ENCODE peak calls at places on chromosomes 3 and 15, in seven cellular contexts. One of them, this sample, is unnamed.

GRCh38 chr3:43794776-43795175 is 104.0 kb downstream of the ABHD5 start:
- DNase-seq in CD4-positive, alpha-beta T cell: no peak
- DNase-seq in Calu3: no peak
- DNase-seq in stimulated activated CD4-positive, alpha-beta T cell treated with anti-CD3 and anti-CD28 coated beads, Interleukin-15, amount 100 ng/mL, for 24 hours: no peak
- DNase-seq in stimulated activated CD8-positive, alpha-beta memory T cell treated with anti-CD3 and anti-CD28 coated beads, Interleukin-15, amount 100 ng/mL, for 24 hours: no peak
- DNase-seq in HCEC 1CT: peak; percentile 45
- DNase-seq in cardiac muscle cell: no peak
- DNase-seq in this sample: no peak

GRCh38 chr3:39378092-39378491 is 5.1 kb upstream of the SLC25A38 start:
- DNase-seq in HCEC 1CT: peak; percentile 12
- DNase-seq in cardiac muscle cell: peak; percentile 35
- DNase-seq in stimulated activated CD8-positive, alpha-beta memory T cell treated with anti-CD3 and anti-CD28 coated beads, Interleukin-15, amount 100 ng/mL, for 24 hours: no peak
- DNase-seq in Calu3: peak; percentile 71
- DNase-seq in stimulated activated CD4-positive, alpha-beta T cell treated with anti-CD3 and anti-CD28 coated beads, Interleukin-15, amount 100 ng/mL, for 24 hours: peak; percentile 66
- DNase-seq in CD4-positive, alpha-beta T cell: peak; percentile 52
- DNase-seq in this sample: no peak

GRCh38 chr3:71245971-71246860 is 337.3 kb downstream of the FOXP1 start:
- DNase-seq in stimulated activated CD8-positive, alpha-beta memory T cell treated with anti-CD3 and anti-CD28 coated beads, Interleukin-15, amount 100 ng/mL, for 24 hours: no peak
- DNase-seq in HCEC 1CT: no peak
- DNase-seq in Calu3: no peak
- DNase-seq in CD4-positive, alpha-beta T cell: no peak
- DNase-seq in cardiac muscle cell: peak; percentile 41
- DNase-seq in stimulated activated CD4-positive, alpha-beta T cell treated with anti-CD3 and anti-CD28 coated beads, Interleukin-15, amount 100 ng/mL, for 24 hours: no peak
- DNase-seq in this sample: no peak

GRCh38 chr3:65118279-65118678 is 430.5 kb upstream of the ADAMTS9 start:
- DNase-seq in cardiac muscle cell: no peak
- DNase-seq in stimulated activated CD8-positive, alpha-beta memory T cell treated with anti-CD3 and anti-CD28 coated beads, Interleukin-15, amount 100 ng/mL, for 24 hours: no peak
- DNase-seq in CD4-positive, alpha-beta T cell: no peak
- DNase-seq in Calu3: no peak
- DNase-seq in HCEC 1CT: no peak
- DNase-seq in stimulated activated CD4-positive, alpha-beta T cell treated with anti-CD3 and anti-CD28 coated beads, Interleukin-15, amount 100 ng/mL, for 24 hours: no peak
- DNase-seq in this sample: no peak

GRCh38 chr15:40081691-40082194 is 26.9 kb downstream of the BMF start:
- DNase-seq in HCEC 1CT: peak; percentile 61
- DNase-seq in CD4-positive, alpha-beta T cell: no peak
- DNase-seq in stimulated activated CD8-positive, alpha-beta memory T cell treated with anti-CD3 and anti-CD28 coated beads, Interleukin-15, amount 100 ng/mL, for 24 hours: no peak
- DNase-seq in stimulated activated CD4-positive, alpha-beta T cell treated with anti-CD3 and anti-CD28 coated beads, Interleukin-15, amount 100 ng/mL, for 24 hours: no peak
- DNase-seq in Calu3: peak; percentile 72
- DNase-seq in cardiac muscle cell: peak; percentile 94
- DNase-seq in this sample: peak; percentile 86

GRCh38 chr3:39809181-39809994 is at the start of gene MYRIP:
- DNase-seq in stimulated activated CD8-positive, alpha-beta memory T cell treated with anti-CD3 and anti-CD28 coated beads, Interleukin-15, amount 100 ng/mL, for 24 hours: no peak
- DNase-seq in Calu3: peak; percentile 92
- DNase-seq in CD4-positive, alpha-beta T cell: no peak
- DNase-seq in HCEC 1CT: no peak
- DNase-seq in stimulated activated CD4-positive, alpha-beta T cell treated with anti-CD3 and anti-CD28 coated beads, Interleukin-15, amount 100 ng/mL, for 24 hours: peak; percentile 35
- DNase-seq in cardiac muscle cell: peak; percentile 38
- DNase-seq in this sample: peak; percentile 69

GRCh38 chr3:30581982-30582381 is 24.4 kb upstream of the TGFBR2 start:
- DNase-seq in CD4-positive, alpha-beta T cell: no peak
- DNase-seq in Calu3: no peak
- DNase-seq in HCEC 1CT: no peak
- DNase-seq in stimulated activated CD4-positive, alpha-beta T cell treated with anti-CD3 and anti-CD28 coated beads, Interleukin-15, amount 100 ng/mL, for 24 hours: no peak
- DNase-seq in stimulated activated CD8-positive, alpha-beta memory T cell treated with anti-CD3 and anti-CD28 coated beads, Interleukin-15, amount 100 ng/mL, for 24 hours: no peak
- DNase-seq in cardiac muscle cell: no peak
- DNase-seq in this sample: no peak

GRCh38 chr3:97815149-97815917 is 6.5 kb upstream of the CRYBG3 start:
- DNase-seq in stimulated activated CD8-positive, alpha-beta memory T cell treated with anti-CD3 and anti-CD28 coated beads, Interleukin-15, amount 100 ng/mL, for 24 hours: no peak
- DNase-seq in Calu3: peak; percentile 32
- DNase-seq in HCEC 1CT: peak; percentile 10
- DNase-seq in cardiac muscle cell: no peak
- DNase-seq in stimulated activated CD4-positive, alpha-beta T cell treated with anti-CD3 and anti-CD28 coated beads, Interleukin-15, amount 100 ng/mL, for 24 hours: peak; percentile 40
- DNase-seq in CD4-positive, alpha-beta T cell: peak; percentile 34
- DNase-seq in this sample: no peak

GRCh38 chr3:184541886-184542562 is 19.6 kb upstream of the EPHB3 start:
- DNase-seq in stimulated activated CD8-positive, alpha-beta memory T cell treated with anti-CD3 and anti-CD28 coated beads, Interleukin-15, amount 100 ng/mL, for 24 hours: no peak
- DNase-seq in cardiac muscle cell: no peak
- DNase-seq in stimulated activated CD4-positive, alpha-beta T cell treated with anti-CD3 and anti-CD28 coated beads, Interleukin-15, amount 100 ng/mL, for 24 hours: no peak
- DNase-seq in HCEC 1CT: no peak
- DNase-seq in CD4-positive, alpha-beta T cell: no peak
- DNase-seq in Calu3: no peak
- DNase-seq in this sample: no peak

GRCh38 chr3:129370248-129370964 is 58.0 kb downstream of the EFCAB12 start:
- DNase-seq in CD4-positive, alpha-beta T cell: no peak
- DNase-seq in cardiac muscle cell: no peak
- DNase-seq in HCEC 1CT: no peak
- DNase-seq in stimulated activated CD8-positive, alpha-beta memory T cell treated with anti-CD3 and anti-CD28 coated beads, Interleukin-15, amount 100 ng/mL, for 24 hours: no peak
- DNase-seq in Calu3: no peak
- DNase-seq in stimulated activated CD4-positive, alpha-beta T cell treated with anti-CD3 and anti-CD28 coated beads, Interleukin-15, amount 100 ng/mL, for 24 hours: no peak
- DNase-seq in this sample: no peak

GRCh38 chr3:141050913-141051632 is at the start of gene SPSB4:
- DNase-seq in HCEC 1CT: no peak
- DNase-seq in Calu3: peak; percentile 77
- DNase-seq in cardiac muscle cell: peak; percentile 41
- DNase-seq in stimulated activated CD8-positive, alpha-beta memory T cell treated with anti-CD3 and anti-CD28 coated beads, Interleukin-15, amount 100 ng/mL, for 24 hours: no peak
- DNase-seq in stimulated activated CD4-positive, alpha-beta T cell treated with anti-CD3 and anti-CD28 coated beads, Interleukin-15, amount 100 ng/mL, for 24 hours: peak; percentile 55
- DNase-seq in CD4-positive, alpha-beta T cell: no peak
- DNase-seq in this sample: peak; percentile 54

GRCh38 chr3:64344721-64345207 is 119.5 kb upstream of the PRICKLE2 start:
- DNase-seq in Calu3: no peak
- DNase-seq in cardiac muscle cell: peak; percentile 76
- DNase-seq in CD4-positive, alpha-beta T cell: no peak
- DNase-seq in HCEC 1CT: peak; percentile 94
- DNase-seq in stimulated activated CD4-positive, alpha-beta T cell treated with anti-CD3 and anti-CD28 coated beads, Interleukin-15, amount 100 ng/mL, for 24 hours: no peak
- DNase-seq in stimulated activated CD8-positive, alpha-beta memory T cell treated with anti-CD3 and anti-CD28 coated beads, Interleukin-15, amount 100 ng/mL, for 24 hours: no peak
- DNase-seq in this sample: no peak

GRCh38 chr3:160150525-160150924 is 74.7 kb upstream of the C3orf80 start:
- DNase-seq in HCEC 1CT: peak; percentile 44
- DNase-seq in stimulated activated CD4-positive, alpha-beta T cell treated with anti-CD3 and anti-CD28 coated beads, Interleukin-15, amount 100 ng/mL, for 24 hours: no peak
- DNase-seq in stimulated activated CD8-positive, alpha-beta memory T cell treated with anti-CD3 and anti-CD28 coated beads, Interleukin-15, amount 100 ng/mL, for 24 hours: no peak
- DNase-seq in cardiac muscle cell: peak; percentile 83
- DNase-seq in CD4-positive, alpha-beta T cell: no peak
- DNase-seq in Calu3: no peak
- DNase-seq in this sample: no peak

GRCh38 chr3:135148431-135148830 is 353.4 kb downstream of the EPHB1 start:
- DNase-seq in Calu3: no peak
- DNase-seq in HCEC 1CT: no peak
- DNase-seq in CD4-positive, alpha-beta T cell: no peak
- DNase-seq in cardiac muscle cell: no peak
- DNase-seq in stimulated activated CD8-positive, alpha-beta memory T cell treated with anti-CD3 and anti-CD28 coated beads, Interleukin-15, amount 100 ng/mL, for 24 hours: no peak
- DNase-seq in stimulated activated CD4-positive, alpha-beta T cell treated with anti-CD3 and anti-CD28 coated beads, Interleukin-15, amount 100 ng/mL, for 24 hours: no peak
- DNase-seq in this sample: no peak

GRCh38 chr3:120181632-120182031 is 87.4 kb upstream of the GSK3B start:
- DNase-seq in stimulated activated CD8-positive, alpha-beta memory T cell treated with anti-CD3 and anti-CD28 coated beads, Interleukin-15, amount 100 ng/mL, for 24 hours: no peak
- DNase-seq in Calu3: peak; percentile 23
- DNase-seq in cardiac muscle cell: no peak
- DNase-seq in CD4-positive, alpha-beta T cell: no peak
- DNase-seq in stimulated activated CD4-positive, alpha-beta T cell treated with anti-CD3 and anti-CD28 coated beads, Interleukin-15, amount 100 ng/mL, for 24 hours: no peak
- DNase-seq in HCEC 1CT: no peak
- DNase-seq in this sample: no peak

GRCh38 chr15:60326824-60327654 is 70.7 kb downstream of the ANXA2 start:
- DNase-seq in cardiac muscle cell: peak; percentile 73
- DNase-seq in Calu3: peak; percentile 54
- DNase-seq in CD4-positive, alpha-beta T cell: no peak
- DNase-seq in stimulated activated CD8-positive, alpha-beta memory T cell treated with anti-CD3 and anti-CD28 coated beads, Interleukin-15, amount 100 ng/mL, for 24 hours: no peak
- DNase-seq in HCEC 1CT: peak; percentile 39
- DNase-seq in stimulated activated CD4-positive, alpha-beta T cell treated with anti-CD3 and anti-CD28 coated beads, Interleukin-15, amount 100 ng/mL, for 24 hours: peak; percentile 25
- DNase-seq in this sample: no peak